ENCODE peak calls at places on chromosomes 3 and 15, in five cellular contexts. X, S, H, T and J are unnamed samples.

GRCh38 chr3:59192473-59192872 is 142.6 kb upstream of the CFAP20DC start:
- DNase-seq in S (peak), X (no peak), H (no peak), T (no peak), J (no peak)

GRCh38 chr15:98689431-98689861 is 41.1 kb downstream of the IGF1R start:
- DNase-seq in T (no peak), X (no peak), S (peak), H (no peak), J (no peak)

GRCh38 chr15:43915820-43916660 is 89.2 kb downstream of the WDR76 start:
- DNase-seq in H (no peak), T (no peak), X (no peak), S (no peak), J (no peak)

GRCh38 chr3:53097887-53098286 is 32.3 kb downstream of the RFT1 start:
- DNase-seq in T (no peak), X (no peak), S (no peak), H (no peak), J (no peak)

GRCh38 chr3:42148982-42149432 is 57.9 kb downstream of the TRAK1 start:
- DNase-seq in S (peak), H (peak), X (no peak), T (peak), J (peak)

GRCh38 chr3:126342991-126343661 is 14.1 kb downstream of the KLF15 start:
- DNase-seq in X (no peak), H (no peak), T (no peak), S (peak), J (peak)

GRCh38 chr3:15646924-15647511 is 45.5 kb downstream of the BTD start:
- DNase-seq in X (no peak), S (peak), H (peak), T (peak), J (no peak)

GRCh38 chr3:11775493-11775892 is 71.2 kb downstream of the TAMM41 start:
- DNase-seq in X (no peak), H (no peak), T (no peak), S (no peak), J (no peak)

GRCh38 chr3:67804089-67804488 is 149.7 kb upstream of the SUCLG2 start:
- DNase-seq in S (peak), T (no peak), H (no peak), X (no peak), J (no peak)

GRCh38 chr15:65085990-65086679 is 9.6 kb downstream of the KBTBD13 start:
- DNase-seq in T (no peak), H (no peak), X (no peak), S (peak), J (peak)

GRCh38 chr15:68447209-68447608 is 15.2 kb upstream of the ITGA11 start:
- DNase-seq in T (no peak), S (no peak), X (no peak), H (no peak), J (no peak)

GRCh38 chr15:23690015-23690414 is 2.9 kb upstream of the NDN start:
- DNase-seq in T (no peak), H (no peak), S (no peak), X (no peak), J (no peak)

GRCh38 chr15:40338921-40339620 is 1.7 kb downstream of the CCDC9B start:
- DNase-seq in H (peak), X (no peak), S (peak), T (no peak), J (no peak)

GRCh38 chr15:27235161-27235560 is 264.2 kb downstream of the GABRG3 start:
- DNase-seq in H (no peak), X (no peak), S (no peak), T (no peak), J (peak)

GRCh38 chr3:20822251-20822650 is 636.2 kb upstream of the SGO1 start:
- DNase-seq in X (no peak), T (no peak), H (no peak), S (no peak), J (no peak)

GRCh38 chr3:136685882-136686281 is 66.3 kb downstream of the STAG1 start:
- DNase-seq in H (no peak), T (no peak), S (no peak), X (no peak), J (no peak)

GRCh38 chr15:22922003-22922402 is 58.2 kb downstream of the CYFIP1 start:
- DNase-seq in T (no peak), H (no peak), S (no peak), X (no peak), J (no peak)

GRCh38 chr3:157231071-157231470 is 71.1 kb upstream of the CCNL1 start:
- DNase-seq in T (no peak), H (peak), S (peak), X (no peak), J (no peak)

GRCh38 chr3:114632757-114633424 is 339.1 kb downstream of the TIGIT start:
- DNase-seq in T (no peak), H (no peak), S (no peak), X (no peak), J (no peak)